ENCODE peak calls at places on chromosomes 3 and 15, in eight cellular contexts. G is dorsolateral prefrontal cortex, E is esophagus squamous epithelium, M is suprapubic skin, R is body of pancreas, T is PC-9, P is endothelial cell of umbilical vein, S is cardiac muscle cell. Q is an unnamed sample.
A peak's percentile ranks its signal among the peaks of the same experiment; 100 is the strongest.

GRCh38 chr15:62684143-62684808 is 358.3 kb upstream of the TPM1 start:
- DNase-seq in E (no peak), G (no peak), R (no peak), M (no peak), S (no peak), P (no peak), T (no peak), Q (no peak)

GRCh38 chr3:39147711-39148115 is 5.7 kb downstream of the CSRNP1 start:
- DNase-seq in S (peak; percentile 64), P (peak; percentile 84), G (no peak), M (no peak), T (no peak), R (no peak), E (no peak), Q (no peak)

GRCh38 chr3:196098365-196098764 is 16.5 kb upstream of the TFRC start:
- DNase-seq in S (no peak), G (no peak), P (no peak), M (no peak), E (no peak), R (no peak), T (no peak), Q (no peak)

GRCh38 chr3:172787746-172788145 is 37.2 kb downstream of the ECT2 start:
- DNase-seq in P (peak; percentile 38), G (no peak), T (no peak), M (no peak), S (no peak), R (no peak), E (no peak), Q (no peak)

GRCh38 chr15:83739629-83740028 is 85.7 kb downstream of the ADAMTSL3 start:
- DNase-seq in P (no peak), R (no peak), G (no peak), M (no peak), S (no peak), T (no peak), E (no peak), Q (no peak)

GRCh38 chr3:11080492-11080891 is 73.8 kb upstream of the HRH1 start:
- DNase-seq in S (no peak), E (no peak), T (peak; percentile 68), M (no peak), P (no peak), R (no peak), G (no peak), Q (no peak)

GRCh38 chr3:115704661-115705338 is 81.5 kb downstream of the GAP43 start:
- DNase-seq in E (no peak), T (no peak), M (no peak), S (peak; percentile 24), R (no peak), G (no peak), P (no peak), Q (no peak)

GRCh38 chr15:78957416-78958093 is 12.7 kb upstream of the CTSH start:
- DNase-seq in T (no peak), G (no peak), M (no peak), E (no peak), R (no peak), P (no peak), S (no peak), Q (no peak)

GRCh38 chr3:10353160-10353559 is 32.2 kb upstream of the SEC13 start:
- DNase-seq in E (no peak), T (no peak), G (no peak), M (no peak), R (no peak), S (no peak), P (no peak), Q (no peak)

GRCh38 chr15:31032959-31033358 is 41.5 kb upstream of the MTMR10 start:
- DNase-seq in E (no peak), P (peak; percentile 88), S (peak; percentile 86), M (no peak), R (no peak), T (no peak), G (no peak), Q (no peak)

GRCh38 chr15:67148196-67148701 is 82.8 kb downstream of the SMAD3 start:
- DNase-seq in G (no peak), T (peak; percentile 96), R (no peak), S (peak; percentile 65), P (peak; percentile 71), E (no peak), M (no peak), Q (no peak)

GRCh38 chr3:94076055-94076454 is 13.2 kb downstream of the NSUN3 start:
- DNase-seq in S (no peak), T (peak; percentile 33), R (no peak), M (no peak), P (no peak), E (no peak), G (no peak), Q (no peak)

GRCh38 chr3:128625409-128625945 is 25.1 kb downstream of the RPN1 start:
- DNase-seq in R (no peak), P (no peak), T (no peak), S (no peak), E (no peak), G (no peak), M (no peak), Q (no peak)

GRCh38 chr15:45023659-45024320 is 795 bp downstream of the SORD start:
- DNase-seq in P (peak; percentile 37), E (no peak), S (peak; percentile 2), R (no peak), T (peak; percentile 33), G (no peak), M (no peak), Q (peak; percentile 18)

GRCh38 chr3:181824961-181825360 is 113.2 kb downstream of the SOX2 start:
- DNase-seq in M (no peak), R (no peak), E (no peak), S (no peak), P (no peak), G (no peak), T (no peak), Q (no peak)

GRCh38 chr3:102189564-102190339 is 245.1 kb upstream of the ZPLD1 start:
- DNase-seq in P (no peak), G (no peak), E (no peak), M (no peak), T (no peak), R (no peak), S (no peak), Q (peak; percentile 25)

GRCh38 chr15:101647251-101647650 is 4.9 kb downstream of the TM2D3 start:
- DNase-seq in T (no peak), R (no peak), G (no peak), M (no peak), E (no peak), P (no peak), S (no peak), Q (no peak)

GRCh38 chr3:155497930-155498647 is 204.6 kb upstream of the STRIT1 start:
- DNase-seq in R (no peak), E (no peak), T (peak; percentile 68), S (peak; percentile 6), P (no peak), M (no peak), G (no peak), Q (peak; percentile 33)

GRCh38 chr3:80618295-80619256 is 850.8 kb upstream of the ROBO1 start:
- DNase-seq in M (no peak), E (no peak), S (no peak), G (no peak), P (peak; percentile 21), R (no peak), T (no peak), Q (no peak)

DNA sequence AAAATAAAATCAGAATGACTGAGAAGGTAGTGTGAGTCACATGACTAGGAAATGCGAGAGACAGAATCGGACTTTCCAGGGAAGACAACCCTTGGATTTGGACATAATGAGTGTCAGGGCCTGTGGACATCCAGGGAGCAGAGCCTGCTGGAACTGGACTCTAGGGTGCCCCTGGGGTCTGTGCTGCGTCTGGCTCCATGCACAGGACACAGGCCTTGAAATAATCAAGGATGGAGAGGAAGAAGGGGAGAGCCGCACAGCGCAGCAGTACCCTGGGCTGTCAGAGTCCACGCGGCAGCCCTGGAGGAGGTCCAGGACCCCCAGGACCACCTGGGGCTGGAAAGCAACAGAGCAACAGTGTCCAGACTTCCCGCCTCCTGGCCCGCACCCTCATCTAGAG is 173.7 kb downstream of the PDE8A start:
- DNase-seq in E (no peak), R (no peak), S (no peak), G (no peak), P (no peak), M (no peak), T (no peak), Q (no peak)
- TF ChIP-seq CTCF in E (no peak), R (no peak), S (no peak), G (no peak), P (no peak), M (no peak), T (no peak), Q (no peak)

DNA sequence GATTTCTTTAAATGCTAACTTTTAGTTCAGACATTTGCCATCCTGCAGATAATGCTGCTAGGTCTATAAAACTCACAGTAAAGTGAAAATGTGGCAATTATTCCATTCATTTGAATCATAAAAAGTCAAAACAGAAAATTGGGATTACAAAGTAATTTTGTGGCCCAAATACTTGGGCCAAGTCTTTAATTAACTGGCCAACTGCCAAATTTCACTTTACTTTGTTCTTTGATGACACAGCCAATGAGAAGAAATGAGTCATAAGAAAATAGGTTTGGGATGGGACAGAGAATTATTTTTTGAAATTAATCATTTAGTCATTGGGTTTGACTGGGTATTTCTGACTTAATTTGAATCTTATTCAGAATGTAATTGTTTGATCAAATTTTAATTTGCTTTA is 89.8 kb upstream of the SLC2A2 start:
- DNase-seq in E (no peak), P (peak; percentile 38), G (no peak), M (no peak), S (no peak), R (no peak), T (no peak), Q (peak; percentile 31)
- H3K27ac ChIP-seq in E (no peak overlapping the region), P (no peak overlapping the region), G (no peak overlapping the region), M (no peak overlapping the region), S (no peak overlapping the region), R (no peak overlapping the region), T (no peak overlapping the region), Q (no peak overlapping the region)

DNA sequence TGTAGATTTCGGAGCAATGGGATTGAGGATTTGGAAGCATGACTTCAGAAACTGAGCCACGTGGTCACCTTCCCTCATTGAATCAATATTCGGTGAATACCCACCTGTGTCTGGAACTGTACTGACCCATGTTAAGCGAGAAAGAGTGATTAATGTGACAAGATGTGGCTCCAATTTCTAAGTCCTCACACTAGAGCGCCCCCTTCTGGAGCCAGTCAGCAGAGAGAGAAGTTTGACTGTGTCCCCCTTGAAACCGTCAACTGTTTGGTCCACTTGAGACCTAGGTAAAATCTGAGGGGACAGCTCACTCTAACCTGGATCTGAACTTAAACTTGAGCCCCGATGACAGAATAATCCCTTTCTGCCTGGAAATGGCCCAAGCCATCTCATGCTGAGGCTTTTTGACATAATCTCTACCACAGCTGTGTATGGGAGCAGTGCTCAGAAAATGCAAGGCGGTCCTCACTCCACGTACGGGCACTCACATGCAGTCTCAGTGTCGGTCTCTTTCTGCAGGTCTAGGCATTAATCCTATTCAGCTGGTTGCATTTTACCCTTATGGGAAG is 47.8 kb upstream of the LIMD1 start:
- DNase-seq in G (no peak), P (no peak), T (no peak), R (no peak), M (no peak), S (no peak), E (no peak), Q (no peak)
- TF ChIP-seq CTCF in G (no peak), P (peak; percentile 56), T (peak; percentile 51), R (peak; percentile 32), M (no peak), S (peak; percentile 50), E (no peak), Q (no peak)

GRCh38 chr3:32009957-32010356 is 28.4 kb downstream of the ZNF860 start:
- DNase-seq in M (no peak), E (no peak), G (no peak), S (no peak), P (no peak), R (no peak), T (no peak), Q (no peak)
- H3K27ac ChIP-seq in M (no peak overlapping the region), E (no peak overlapping the region), G (no peak overlapping the region), S (no peak overlapping the region), P (no peak overlapping the region), R (no peak overlapping the region), T (no peak overlapping the region), Q (no peak overlapping the region)

GRCh38 chr15:98804057-98804380 is 155.7 kb downstream of the IGF1R start:
- DNase-seq in G (no peak), E (no peak), P (no peak), M (no peak), S (no peak), R (no peak), T (no peak), Q (no peak)
- TF ChIP-seq CTCF in G (no peak), E (no peak), P (no peak), M (no peak), S (no peak), R (no peak), T (no peak), Q (no peak)

Q was measured in RWPE1.